ENCODE peak calls at places on chromosomes 4 and X, in four cellular contexts. One of them, this sample, is unnamed.
A peak's percentile ranks its signal among the peaks of the same experiment; 100 is the strongest.

GRCh38 chr4:85812776-85813175 is 337.8 kb downstream of the ARHGAP24 start:
- DNase-seq in hepatocyte: no peak
- DNase-seq in astrocyte of the spinal cord: peak; percentile 32
- DNase-seq in tibial artery: no peak
- DNase-seq in this sample: no peak

GRCh38 chr4:8906668-8906970 is 35.0 kb upstream of the HMX1 start:
- DNase-seq in hepatocyte: no peak
- DNase-seq in astrocyte of the spinal cord: no peak
- DNase-seq in tibial artery: no peak
- DNase-seq in this sample: no peak

GRCh38 chrX:107715331-107716044 is 60.1 kb downstream of the TSC22D3 start:
- DNase-seq in hepatocyte: no peak
- DNase-seq in astrocyte of the spinal cord: no peak
- DNase-seq in tibial artery: peak; percentile 55
- DNase-seq in this sample: no peak

GRCh38 chr4:74555231-74555630 is 110.3 kb downstream of the AREG start:
- DNase-seq in hepatocyte: no peak
- DNase-seq in astrocyte of the spinal cord: peak; percentile 83
- DNase-seq in tibial artery: no peak
- DNase-seq in this sample: no peak

GRCh38 chr4:20337261-20337664 is 85.6 kb downstream of the SLIT2 start:
- DNase-seq in hepatocyte: no peak
- DNase-seq in astrocyte of the spinal cord: peak; percentile 79
- DNase-seq in tibial artery: no peak
- DNase-seq in this sample: no peak

GRCh38 chr4:3193531-3194203 is 55.3 kb upstream of the MSANTD1 start:
- DNase-seq in hepatocyte: no peak
- DNase-seq in astrocyte of the spinal cord: peak; percentile 17
- DNase-seq in tibial artery: no peak
- DNase-seq in this sample: no peak

GRCh38 chr4:178970433-178971140 is 1528.3 kb upstream of the AGA start:
- DNase-seq in hepatocyte: no peak
- DNase-seq in astrocyte of the spinal cord: no peak
- DNase-seq in tibial artery: no peak
- DNase-seq in this sample: no peak

GRCh38 chrX:75273483-75273882 is 402 bp upstream of the UPRT start:
- DNase-seq in hepatocyte: peak; percentile 43
- DNase-seq in astrocyte of the spinal cord: no peak
- DNase-seq in tibial artery: no peak
- DNase-seq in this sample: no peak

GRCh38 chrX:79556750-79557149 is 189.6 kb upstream of the ITM2A start:
- DNase-seq in hepatocyte: no peak
- DNase-seq in astrocyte of the spinal cord: no peak
- DNase-seq in tibial artery: no peak
- DNase-seq in this sample: no peak

GRCh38 chrX:2928127-2928582 is 984 bp downstream of the ARSD start:
- DNase-seq in hepatocyte: no peak
- DNase-seq in astrocyte of the spinal cord: no peak
- DNase-seq in tibial artery: peak; percentile 67
- DNase-seq in this sample: no peak

GRCh38 chr4:128354205-128354821 is 66.7 kb upstream of the PGRMC2 start:
- DNase-seq in hepatocyte: peak; percentile 38
- DNase-seq in astrocyte of the spinal cord: peak; percentile 88
- DNase-seq in tibial artery: no peak
- DNase-seq in this sample: no peak

GRCh38 chr4:80154547-80154933 is 42.8 kb upstream of the PRDM8 start:
- DNase-seq in hepatocyte: no peak
- DNase-seq in astrocyte of the spinal cord: no peak
- DNase-seq in tibial artery: no peak
- DNase-seq in this sample: no peak

GRCh38 chrX:154441564-154441963 is 2.4 kb upstream of the FAM50A start:
- DNase-seq in hepatocyte: no peak
- DNase-seq in astrocyte of the spinal cord: no peak
- DNase-seq in tibial artery: no peak
- DNase-seq in this sample: no peak

GRCh38 chr4:70715097-70715496 is 6.7 kb upstream of the RUFY3 start:
- DNase-seq in hepatocyte: no peak
- DNase-seq in astrocyte of the spinal cord: no peak
- DNase-seq in tibial artery: no peak
- DNase-seq in this sample: no peak

GRCh38 chr4:16573181-16573580 is 325.3 kb downstream of the LDB2 start:
- DNase-seq in hepatocyte: no peak
- DNase-seq in astrocyte of the spinal cord: peak; percentile 46
- DNase-seq in tibial artery: peak; percentile 67
- DNase-seq in this sample: no peak

GRCh38 chrX:75067931-75068330 is 88.2 kb downstream of the ABCB7 start:
- DNase-seq in hepatocyte: no peak
- DNase-seq in astrocyte of the spinal cord: no peak
- DNase-seq in tibial artery: no peak
- DNase-seq in this sample: no peak

GRCh38 chr4:115082633-115083032 is 30.8 kb downstream of the NDST4 start:
- DNase-seq in hepatocyte: no peak
- DNase-seq in astrocyte of the spinal cord: no peak
- DNase-seq in tibial artery: no peak
- DNase-seq in this sample: no peak

GRCh38 chr4:20829958-20830357 is 129.7 kb downstream of the PACRGL start:
- DNase-seq in hepatocyte: no peak
- DNase-seq in astrocyte of the spinal cord: no peak
- DNase-seq in tibial artery: no peak
- DNase-seq in this sample: no peak

GRCh38 chr4:123632646-123633045 is 236.1 kb downstream of the SPRY1 start:
- DNase-seq in hepatocyte: no peak
- DNase-seq in astrocyte of the spinal cord: no peak
- DNase-seq in tibial artery: no peak
- DNase-seq in this sample: no peak

DNA sequence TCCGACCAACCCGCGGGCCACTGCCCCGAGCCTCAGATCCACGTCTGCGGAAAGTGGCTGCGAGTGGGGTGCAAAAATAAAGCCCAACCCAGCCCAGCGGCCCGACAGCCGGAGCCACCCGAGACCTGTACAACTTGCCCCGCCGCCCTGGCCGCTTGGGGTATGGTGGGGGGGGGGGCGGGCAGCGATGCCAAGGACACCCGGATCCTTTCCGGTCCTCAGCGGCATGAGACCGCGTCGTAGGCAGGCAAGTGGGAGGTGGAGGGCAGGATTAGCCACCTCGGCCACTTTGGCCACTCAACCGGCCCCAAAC is 1.6 kb downstream of the SLITRK4 start:
- DNase-seq in hepatocyte: no peak
- DNase-seq in astrocyte of the spinal cord: no peak
- DNase-seq in tibial artery: no peak
- DNase-seq in this sample: no peak
- H3K4me3 ChIP-seq in hepatocyte: peak overlapping the region; percentile 45
- H3K4me3 ChIP-seq in astrocyte of the spinal cord: peak overlapping the region; percentile 37
- H3K4me3 ChIP-seq in tibial artery: peak overlapping the region; percentile 54
- H3K4me3 ChIP-seq in this sample: no peak overlapping the region

GRCh38 chr4:147620315-147620714 is 3.1 kb downstream of the TMEM184C start:
- DNase-seq in hepatocyte: no peak
- DNase-seq in astrocyte of the spinal cord: no peak
- DNase-seq in tibial artery: no peak
- DNase-seq in this sample: no peak
- H3K4me3 ChIP-seq in hepatocyte: no peak overlapping the region
- H3K4me3 ChIP-seq in astrocyte of the spinal cord: no peak overlapping the region
- H3K4me3 ChIP-seq in tibial artery: no peak overlapping the region
- H3K4me3 ChIP-seq in this sample: no peak overlapping the region

DNA sequence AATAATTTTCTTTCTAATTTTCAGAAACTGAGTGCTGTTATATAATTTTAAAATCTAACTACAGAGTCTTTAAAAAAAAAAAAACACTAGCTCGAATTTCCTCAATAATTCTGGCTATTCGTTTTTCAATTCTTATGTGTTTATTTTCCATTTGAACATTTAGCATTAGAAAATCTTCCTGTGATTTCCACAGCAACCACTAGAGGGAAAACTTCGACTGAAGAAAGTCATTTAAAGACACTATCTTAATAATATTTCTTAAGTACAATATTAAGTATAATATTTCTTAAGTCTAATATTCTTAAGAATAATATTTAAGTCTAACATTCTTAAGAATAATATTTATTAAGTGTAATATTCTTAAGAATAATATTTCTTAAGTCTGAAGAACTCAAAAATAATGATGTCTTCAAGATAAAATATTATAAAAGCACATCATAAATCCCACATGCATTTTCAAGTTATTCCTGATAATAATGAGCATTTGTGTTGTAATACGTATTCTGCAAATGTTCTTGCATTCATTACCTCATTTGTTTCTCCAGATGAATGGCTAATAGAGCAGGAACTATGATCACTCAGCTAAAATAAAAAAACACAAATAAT is 118.4 kb upstream of the WDR17 start:
- DNase-seq in hepatocyte: peak; percentile 41
- DNase-seq in astrocyte of the spinal cord: peak; percentile 50
- DNase-seq in tibial artery: no peak
- DNase-seq in this sample: no peak
- H3K4me3 ChIP-seq in hepatocyte: no peak overlapping the region
- H3K4me3 ChIP-seq in astrocyte of the spinal cord: no peak overlapping the region
- H3K4me3 ChIP-seq in tibial artery: no peak overlapping the region
- H3K4me3 ChIP-seq in this sample: no peak overlapping the region

GRCh38 chrX:53071604-53072417 is 10.4 kb upstream of the TSPYL2 start:
- DNase-seq in hepatocyte: peak; percentile 81
- DNase-seq in astrocyte of the spinal cord: peak; percentile 52
- DNase-seq in tibial artery: peak; percentile 88
- DNase-seq in this sample: no peak
- H3K4me3 ChIP-seq in hepatocyte: no peak overlapping the region
- H3K4me3 ChIP-seq in astrocyte of the spinal cord: peak overlapping the region; percentile 14
- H3K4me3 ChIP-seq in tibial artery: peak overlapping the region; percentile 45
- H3K4me3 ChIP-seq in this sample: peak overlapping the region; percentile 60

GRCh38 chrX:41703574-41704029 is 14.8 kb downstream of the GPR34 start:
- DNase-seq in hepatocyte: no peak
- DNase-seq in astrocyte of the spinal cord: no peak
- DNase-seq in tibial artery: no peak
- DNase-seq in this sample: no peak

GRCh38 chrX:41705680-41706374 is 17.1 kb downstream of the GPR34 start:
- DNase-seq in hepatocyte: no peak
- DNase-seq in astrocyte of the spinal cord: no peak
- DNase-seq in tibial artery: no peak
- DNase-seq in this sample: peak; percentile 80

GRCh38 chrX:41707218-41707617 is 16.8 kb upstream of the GPR82 start:
- DNase-seq in hepatocyte: no peak
- DNase-seq in astrocyte of the spinal cord: no peak
- DNase-seq in tibial artery: no peak
- DNase-seq in this sample: no peak

DNA sequence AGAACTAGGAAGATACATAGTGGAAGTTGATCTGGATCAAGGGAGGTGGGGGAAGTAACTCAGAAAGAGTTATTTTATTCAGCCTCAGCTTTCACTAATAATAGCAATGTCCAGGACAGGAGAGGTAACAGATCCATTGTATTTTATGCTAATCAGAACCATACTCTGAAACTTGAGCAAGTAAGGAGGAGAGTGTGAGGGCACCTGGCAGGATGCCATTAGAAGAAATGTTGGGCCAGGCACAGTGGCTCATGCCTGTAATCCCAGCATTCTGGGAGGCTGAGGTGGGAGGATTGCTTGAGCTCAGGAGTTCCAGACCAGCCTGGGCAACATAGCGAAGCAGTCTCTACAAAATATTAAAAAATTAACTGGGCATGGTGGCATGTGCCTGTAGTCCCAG is 16.3 kb downstream of the GPR34 start:
- DNase-seq in hepatocyte: no peak
- DNase-seq in astrocyte of the spinal cord: no peak
- DNase-seq in tibial artery: no peak
- DNase-seq in this sample: no peak
- H3K4me3 ChIP-seq in hepatocyte: no peak overlapping the region
- H3K4me3 ChIP-seq in astrocyte of the spinal cord: no peak overlapping the region
- H3K4me3 ChIP-seq in tibial artery: no peak overlapping the region
- H3K4me3 ChIP-seq in this sample: no peak overlapping the region

DNA sequence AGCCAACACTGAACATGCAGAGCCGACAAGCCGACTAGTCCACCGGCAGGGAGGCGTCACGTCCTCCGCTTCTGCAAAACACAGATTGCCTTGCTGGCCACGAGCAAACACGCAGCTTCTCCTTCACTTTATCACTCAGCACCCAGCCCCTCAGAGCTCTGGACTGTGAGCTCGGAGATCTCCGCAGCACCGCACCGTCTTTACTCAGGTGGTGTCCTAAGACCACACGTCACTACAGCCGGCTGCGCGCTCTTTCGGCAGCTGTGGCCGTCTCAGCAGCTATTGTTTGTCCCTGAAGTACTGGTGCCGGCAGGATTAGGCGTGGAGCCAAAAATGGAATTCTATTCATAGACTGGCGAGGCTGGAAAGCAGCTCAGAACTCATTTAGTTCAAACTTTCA is 72.0 kb downstream of the FAT1 start:
- DNase-seq in hepatocyte: peak; percentile 60
- DNase-seq in astrocyte of the spinal cord: peak; percentile 79
- DNase-seq in tibial artery: peak; percentile 84
- DNase-seq in this sample: no peak
- H3K4me3 ChIP-seq in hepatocyte: no peak overlapping the region
- H3K4me3 ChIP-seq in astrocyte of the spinal cord: peak overlapping the region; percentile 17
- H3K4me3 ChIP-seq in tibial artery: peak overlapping the region; percentile 60
- H3K4me3 ChIP-seq in this sample: no peak overlapping the region

GRCh38 chr4:101948055-101948454 is 157.5 kb downstream of the BANK1 start:
- DNase-seq in hepatocyte: no peak
- DNase-seq in astrocyte of the spinal cord: no peak
- DNase-seq in tibial artery: no peak
- DNase-seq in this sample: no peak
- H3K4me3 ChIP-seq in hepatocyte: no peak overlapping the region
- H3K4me3 ChIP-seq in astrocyte of the spinal cord: no peak overlapping the region
- H3K4me3 ChIP-seq in tibial artery: no peak overlapping the region
- H3K4me3 ChIP-seq in this sample: no peak overlapping the region

GRCh38 chr4:25068386-25068785 is 37.6 kb upstream of the LGI2 start:
- DNase-seq in hepatocyte: no peak
- DNase-seq in astrocyte of the spinal cord: no peak
- DNase-seq in tibial artery: no peak
- DNase-seq in this sample: no peak

GRCh38 chr4:25069014-25069413 is 38.3 kb upstream of the LGI2 start:
- DNase-seq in hepatocyte: peak; percentile 38
- DNase-seq in astrocyte of the spinal cord: no peak
- DNase-seq in tibial artery: no peak
- DNase-seq in this sample: no peak

GRCh38 chr4:25065451-25065850 is 34.7 kb upstream of the LGI2 start:
- DNase-seq in hepatocyte: no peak
- DNase-seq in astrocyte of the spinal cord: no peak
- DNase-seq in tibial artery: no peak
- DNase-seq in this sample: no peak

GRCh38 chr4:25062098-25062497 is 31.4 kb upstream of the LGI2 start:
- DNase-seq in hepatocyte: no peak
- DNase-seq in astrocyte of the spinal cord: no peak
- DNase-seq in tibial artery: no peak
- DNase-seq in this sample: no peak

GRCh38 chr4:25065901-25066610 is 35.3 kb upstream of the LGI2 start:
- DNase-seq in hepatocyte: no peak
- DNase-seq in astrocyte of the spinal cord: no peak
- DNase-seq in tibial artery: no peak
- DNase-seq in this sample: no peak
- H3K4me3 ChIP-seq in hepatocyte: no peak overlapping the region
- H3K4me3 ChIP-seq in astrocyte of the spinal cord: no peak overlapping the region
- H3K4me3 ChIP-seq in tibial artery: no peak overlapping the region
- H3K4me3 ChIP-seq in this sample: no peak overlapping the region

This sample was measured in HL-60.